ENCODE peak calls at places on chromosomes 16 and 17, in nine cellular contexts. S, U, M, X, I, Q, W, C and Z are unnamed samples.
A peak's percentile ranks its signal among the peaks of the same experiment; 100 is the strongest.

GRCh38 chr16:23959801-23960072 is 124.0 kb downstream of the PRKCB start:
- DNase-seq in S (no peak), U (no peak), M (no peak), X (no peak), I (no peak), Q (no peak), W (no peak), C (no peak), Z (no peak)

GRCh38 chr17:82052638-82053059 is 951 bp downstream of the GPS1 start:
- DNase-seq in S (no peak), U (no peak), M (no peak), X (no peak), I (no peak), Q (no peak), W (no peak), C (no peak), Z (no peak)

GRCh38 chr16:76837872-76838271 is 353.1 kb upstream of the MON1B start:
- DNase-seq in S (no peak), U (no peak), M (no peak), X (no peak), I (no peak), Q (no peak), W (no peak), C (no peak), Z (no peak)

GRCh38 chr17:74379495-74380085 is 12.3 kb downstream of the GPR142 start:
- DNase-seq in S (peak; percentile 93), U (peak; percentile 90), M (peak; percentile 91), X (peak; percentile 47), I (peak; percentile 97), Q (peak; percentile 64), W (peak; percentile 96), C (peak; percentile 95), Z (peak; percentile 44)

GRCh38 chr16:88368036-88368435 is 14.7 kb upstream of the ZNF469 start:
- DNase-seq in S (peak; percentile 4), U (no peak), M (no peak), X (no peak), I (peak; percentile 51), Q (peak; percentile 29), W (no peak), C (no peak), Z (no peak)

GRCh38 chr17:29358421-29358820 is 31.7 kb upstream of the TAOK1 start:
- DNase-seq in S (no peak), U (no peak), M (no peak), X (no peak), I (no peak), Q (no peak), W (no peak), C (no peak), Z (no peak)

GRCh38 chr17:63928172-63928666 is 3.9 kb downstream of the CD79B start:
- DNase-seq in S (no peak), U (no peak), M (no peak), X (no peak), I (peak; percentile 73), Q (no peak), W (no peak), C (no peak), Z (no peak)

GRCh38 chr17:82900741-82901140 is 60.9 kb upstream of the ZNF750 start:
- DNase-seq in S (no peak), U (no peak), M (no peak), X (peak; percentile 32), I (no peak), Q (no peak), W (no peak), C (no peak), Z (no peak)

GRCh38 chr17:31319253-31319661 is 2.2 kb downstream of the EVI2A start:
- DNase-seq in S (no peak), U (no peak), M (no peak), X (no peak), I (no peak), Q (no peak), W (no peak), C (no peak), Z (no peak)

GRCh38 chr16:20611350-20611902 is 35.3 kb upstream of the ACSM2B start:
- DNase-seq in S (peak; percentile 69), U (no peak), M (no peak), X (no peak), I (no peak), Q (no peak), W (no peak), C (no peak), Z (no peak)

GRCh38 chr16:90020838-90021382 is 1.7 kb upstream of the DBNDD1 start:
- DNase-seq in S (no peak), U (no peak), M (no peak), X (peak; percentile 76), I (no peak), Q (no peak), W (no peak), C (no peak), Z (no peak)

GRCh38 chr17:68201425-68201785 is 46.4 kb upstream of the AMZ2 start:
- DNase-seq in S (no peak), U (no peak), M (no peak), X (no peak), I (no peak), Q (no peak), W (no peak), C (no peak), Z (no peak)

GRCh38 chr17:40348562-40349476 is 15.7 kb downstream of the GJD3 start:
- DNase-seq in S (peak; percentile 83), U (peak; percentile 37), M (peak; percentile 79), X (no peak), I (peak; percentile 84), Q (no peak), W (no peak), C (peak; percentile 57), Z (no peak)

GRCh38 chr17:72635034-72635654 is 457.3 kb downstream of the SLC39A11 start:
- DNase-seq in S (no peak), U (no peak), M (no peak), X (no peak), I (no peak), Q (no peak), W (no peak), C (peak; percentile 25), Z (no peak)

GRCh38 chr16:66204761-66205160 is 161.7 kb upstream of the CDH5 start:
- DNase-seq in S (no peak), U (no peak), M (no peak), X (no peak), I (no peak), Q (no peak), W (no peak), C (no peak), Z (no peak)

GRCh38 chr17:43676471-43676870 is 14.7 kb upstream of the MEOX1 start:
- DNase-seq in S (no peak), U (no peak), M (no peak), X (no peak), I (no peak), Q (no peak), W (no peak), C (no peak), Z (no peak)

GRCh38 chr17:59151007-59151406 is 4.0 kb downstream of the SKA2 start:
- DNase-seq in S (no peak), U (no peak), M (no peak), X (peak; percentile 6), I (no peak), Q (no peak), W (no peak), C (no peak), Z (no peak)

GRCh38 chr16:71353736-71354135 is 4.8 kb upstream of the CALB2 start:
- DNase-seq in S (no peak), U (no peak), M (no peak), X (no peak), I (no peak), Q (no peak), W (peak; percentile 31), C (no peak), Z (no peak)

GRCh38 chr17:22410136-22410535 is 717.8 kb downstream of the KCNJ18 start:
- DNase-seq in S (no peak), U (no peak), M (no peak), X (no peak), I (peak; percentile 53), Q (no peak), W (no peak), C (no peak), Z (no peak)
- H3K9me3 ChIP-seq in S (no peaks in the 10 kb centered on the region), U (no peaks in the 10 kb centered on the region), M (no peaks in the 10 kb centered on the region), X (peaks cover 35% of the 10 kb centered on the region), I (no peaks in the 10 kb centered on the region), Q (peaks cover 3% of the 10 kb centered on the region), W (peaks cover 20% of the 10 kb centered on the region), C (no peaks in the 10 kb centered on the region), Z (peaks cover 4% of the 10 kb centered on the region)

GRCh38 chr17:36938566-36939058 is 1.3 kb downstream of the LHX1 start:
- DNase-seq in S (no peak), U (no peak), M (no peak), X (no peak), I (no peak), Q (no peak), W (no peak), C (no peak), Z (no peak)
- H3K27me3 ChIP-seq in S (peaks cover 89% of the 10 kb centered on the region), U (peaks cover 95% of the 10 kb centered on the region), M (peaks cover 93% of the 10 kb centered on the region), X (peaks cover 99% of the 10 kb centered on the region), I (peaks cover 100% of the 10 kb centered on the region), Q (peaks cover 100% of the 10 kb centered on the region), W (peaks cover 100% of the 10 kb centered on the region), C (peaks cover 100% of the 10 kb centered on the region), Z (peaks cover 97% of the 10 kb centered on the region)

DNA sequence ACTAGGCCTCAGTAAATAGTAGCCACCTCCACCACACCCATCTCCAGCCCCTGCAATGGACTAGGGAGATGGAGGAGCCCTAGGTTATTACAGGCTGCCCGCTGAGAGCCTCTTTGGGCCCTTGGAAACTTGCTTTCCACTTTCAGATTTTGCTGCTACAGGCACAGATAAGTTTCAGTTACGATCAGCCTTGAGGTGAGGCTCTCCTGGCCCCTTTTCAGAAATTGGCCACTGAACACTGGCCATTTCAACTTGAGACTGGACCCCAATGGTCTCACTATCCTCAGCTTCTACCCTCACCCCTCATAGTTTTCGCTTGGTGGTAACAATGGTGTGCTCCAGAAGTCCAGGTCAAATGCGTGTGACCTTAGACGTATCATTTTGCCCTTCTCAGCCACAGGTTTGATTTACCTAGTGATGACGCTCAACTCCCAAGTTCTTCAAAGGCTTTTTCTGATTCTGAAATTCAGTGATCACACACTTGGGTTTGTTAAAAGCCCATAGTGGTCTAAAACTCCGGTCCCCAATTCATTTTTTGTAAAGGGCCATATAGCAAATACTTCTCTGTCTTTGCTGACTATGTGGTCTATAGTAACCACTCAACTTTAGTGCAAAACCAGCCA is 1.0 kb downstream of the PMM2 start:
- DNase-seq in S (no peak), U (no peak), M (no peak), X (no peak), I (no peak), Q (no peak), W (no peak), C (no peak), Z (no peak)
- TF ChIP-seq POLR2A in S (no peak), U (no peak), M (no peak), X (no peak), I (no peak), Q (no peak), W (no peak), C (no peak), Z (no peak)

DNA sequence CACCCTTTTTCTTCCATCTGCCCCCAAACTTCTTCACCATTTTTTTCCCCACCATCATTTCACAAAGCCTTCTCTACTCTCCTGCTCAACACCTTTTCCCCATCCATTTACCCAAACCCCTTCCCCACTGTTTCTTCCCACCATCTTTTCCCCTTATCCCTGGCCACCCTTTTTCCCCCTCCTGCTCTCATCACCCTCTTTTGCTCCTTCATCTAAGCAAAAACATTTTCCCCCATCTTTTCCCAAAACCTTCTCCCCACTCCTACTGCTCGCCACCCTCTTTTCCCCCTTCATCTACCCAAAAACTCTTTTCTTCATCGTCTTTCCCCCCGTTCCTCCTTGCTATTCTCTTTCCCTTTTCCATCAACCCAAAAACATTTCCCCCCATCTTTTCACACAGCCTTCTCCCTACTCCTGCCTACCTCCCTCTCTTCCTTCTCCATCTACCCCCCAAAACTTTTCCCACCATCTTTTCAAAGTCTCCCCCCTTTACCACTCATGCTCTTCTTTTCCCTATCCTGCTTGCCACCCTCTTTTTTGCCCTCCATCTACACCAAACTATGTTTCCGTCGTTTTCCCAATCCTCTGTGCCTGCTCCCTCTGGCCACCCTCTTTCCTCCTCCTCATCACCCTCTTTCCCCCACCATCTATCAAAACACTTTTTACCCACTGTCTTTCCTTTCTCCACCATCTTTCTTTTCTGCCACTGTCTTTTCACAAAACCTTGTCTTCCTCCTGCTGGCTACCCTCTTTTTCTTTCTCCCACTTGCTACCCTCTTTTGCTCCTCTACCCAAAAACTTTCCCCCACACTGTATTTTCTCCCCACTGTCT is 205.8 kb upstream of the WSB1 start:
- DNase-seq in S (no peak), U (no peak), M (no peak), X (no peak), I (no peak), Q (no peak), W (no peak), C (no peak), Z (no peak)
- H3K9me3 ChIP-seq in S (no peaks in the 10 kb centered on the region), U (no peaks in the 10 kb centered on the region), M (no peaks in the 10 kb centered on the region), X (peaks cover 8% of the 10 kb centered on the region), I (no peaks in the 10 kb centered on the region), Q (no peaks in the 10 kb centered on the region), W (no peaks in the 10 kb centered on the region), C (no peaks in the 10 kb centered on the region), Z (no peaks in the 10 kb centered on the region)